ENCODE peak calls at places on chromosome 16, in six cellular contexts. One of them, this sample, is unnamed.

GRCh38 chr16:67137605-67138004 is 13.2 kb downstream of the B3GNT9 start:
- DNase-seq in ovary: no peak
- DNase-seq in foreskin fibroblast: no peak
- DNase-seq in mucosa of descending colon: no peak
- DNase-seq in GM13976: no peak
- DNase-seq in choroid plexus epithelial cell: peak; percentile 23
- DNase-seq in this sample: no peak

GRCh38 chr16:48366165-48367093 is 18.8 kb downstream of the SIAH1 start:
- DNase-seq in ovary: no peak
- DNase-seq in foreskin fibroblast: peak; percentile 93
- DNase-seq in mucosa of descending colon: no peak
- DNase-seq in GM13976: peak; percentile 67
- DNase-seq in choroid plexus epithelial cell: peak; percentile 92
- DNase-seq in this sample: peak; percentile 53

GRCh38 chr16:85369741-85370528 is 243.2 kb upstream of the GSE1 start:
- DNase-seq in ovary: no peak
- DNase-seq in foreskin fibroblast: peak; percentile 64
- DNase-seq in mucosa of descending colon: peak; percentile 86
- DNase-seq in GM13976: peak; percentile 86
- DNase-seq in choroid plexus epithelial cell: peak; percentile 47
- DNase-seq in this sample: peak; percentile 73

GRCh38 chr16:67504190-67505021 is 21.1 kb upstream of the AGRP start:
- DNase-seq in ovary: no peak
- DNase-seq in foreskin fibroblast: peak; percentile 23
- DNase-seq in mucosa of descending colon: peak; percentile 56
- DNase-seq in GM13976: peak; percentile 69
- DNase-seq in choroid plexus epithelial cell: no peak
- DNase-seq in this sample: no peak

GRCh38 chr16:72673118-72673517 is 374.8 kb downstream of the ZFHX3 start:
- DNase-seq in ovary: no peak
- DNase-seq in foreskin fibroblast: no peak
- DNase-seq in mucosa of descending colon: no peak
- DNase-seq in GM13976: no peak
- DNase-seq in choroid plexus epithelial cell: peak; percentile 21
- DNase-seq in this sample: no peak

GRCh38 chr16:8751481-8752311 is 45.7 kb downstream of the TMEM186 start:
- DNase-seq in ovary: no peak
- DNase-seq in foreskin fibroblast: peak; percentile 72
- DNase-seq in mucosa of descending colon: no peak
- DNase-seq in GM13976: no peak
- DNase-seq in choroid plexus epithelial cell: peak; percentile 75
- DNase-seq in this sample: no peak

GRCh38 chr16:86198201-86199118 is 299.5 kb downstream of the IRF8 start:
- DNase-seq in ovary: no peak
- DNase-seq in foreskin fibroblast: no peak
- DNase-seq in mucosa of descending colon: no peak
- DNase-seq in GM13976: no peak
- DNase-seq in choroid plexus epithelial cell: no peak
- DNase-seq in this sample: no peak

GRCh38 chr16:2091722-2092620 is 43.7 kb downstream of the PKD1 start:
- DNase-seq in ovary: no peak
- DNase-seq in foreskin fibroblast: no peak
- DNase-seq in mucosa of descending colon: peak; percentile 85
- DNase-seq in GM13976: no peak
- DNase-seq in choroid plexus epithelial cell: no peak
- DNase-seq in this sample: peak; percentile 55

GRCh38 chr16:13957197-13958078 is 37.5 kb downstream of the ERCC4 start:
- DNase-seq in ovary: peak; percentile 67
- DNase-seq in foreskin fibroblast: peak; percentile 97
- DNase-seq in mucosa of descending colon: peak; percentile 58
- DNase-seq in GM13976: peak; percentile 56
- DNase-seq in choroid plexus epithelial cell: peak; percentile 96
- DNase-seq in this sample: peak; percentile 56

GRCh38 chr16:2912330-2913199 is 834 bp downstream of the FLYWCH1 start:
- DNase-seq in ovary: peak; percentile 70
- DNase-seq in foreskin fibroblast: peak; percentile 67
- DNase-seq in mucosa of descending colon: peak; percentile 65
- DNase-seq in GM13976: no peak
- DNase-seq in choroid plexus epithelial cell: peak; percentile 80
- DNase-seq in this sample: peak; percentile 33

GRCh38 chr16:28180660-28181556 is 30.9 kb downstream of the XPO6 start:
- DNase-seq in ovary: no peak
- DNase-seq in foreskin fibroblast: no peak
- DNase-seq in mucosa of descending colon: no peak
- DNase-seq in GM13976: no peak
- DNase-seq in choroid plexus epithelial cell: peak; percentile 60
- DNase-seq in this sample: no peak

GRCh38 chr16:16033208-16033717 is 83.8 kb downstream of the ABCC1 start:
- DNase-seq in ovary: no peak
- DNase-seq in foreskin fibroblast: no peak
- DNase-seq in mucosa of descending colon: no peak
- DNase-seq in GM13976: peak; percentile 56
- DNase-seq in choroid plexus epithelial cell: peak; percentile 37
- DNase-seq in this sample: no peak

GRCh38 chr16:15672514-15673167 is 22.6 kb downstream of the NDE1 start:
- DNase-seq in ovary: peak; percentile 83
- DNase-seq in foreskin fibroblast: peak; percentile 99
- DNase-seq in mucosa of descending colon: peak; percentile 80
- DNase-seq in GM13976: no peak
- DNase-seq in choroid plexus epithelial cell: peak; percentile 98
- DNase-seq in this sample: peak; percentile 70

GRCh38 chr16:71513302-71513701 is 12.9 kb upstream of the CHST4 start:
- DNase-seq in ovary: no peak
- DNase-seq in foreskin fibroblast: no peak
- DNase-seq in mucosa of descending colon: no peak
- DNase-seq in GM13976: no peak
- DNase-seq in choroid plexus epithelial cell: no peak
- DNase-seq in this sample: no peak
- TF ChIP-seq CTCF in ovary: no peak
- TF ChIP-seq CTCF in foreskin fibroblast: no peak
- TF ChIP-seq CTCF in mucosa of descending colon: no peak
- TF ChIP-seq CTCF in GM13976: no peak
- TF ChIP-seq CTCF in choroid plexus epithelial cell: no peak
- TF ChIP-seq CTCF in this sample: no peak

GRCh38 chr16:57007530-57007929 is 18.2 kb downstream of the NLRC5 start:
- DNase-seq in ovary: no peak
- DNase-seq in foreskin fibroblast: no peak
- DNase-seq in mucosa of descending colon: no peak
- DNase-seq in GM13976: no peak
- DNase-seq in choroid plexus epithelial cell: no peak
- DNase-seq in this sample: no peak
- TF ChIP-seq CTCF in ovary: no peak
- TF ChIP-seq CTCF in foreskin fibroblast: no peak
- TF ChIP-seq CTCF in mucosa of descending colon: no peak
- TF ChIP-seq CTCF in GM13976: no peak
- TF ChIP-seq CTCF in choroid plexus epithelial cell: no peak
- TF ChIP-seq CTCF in this sample: no peak

GRCh38 chr16:4624015-4624826 is at the start of gene MGRN1:
- DNase-seq in ovary: peak; percentile 95
- DNase-seq in foreskin fibroblast: peak; percentile 99
- DNase-seq in mucosa of descending colon: peak; percentile 96
- DNase-seq in GM13976: peak; percentile 93
- DNase-seq in choroid plexus epithelial cell: peak; percentile 99
- DNase-seq in this sample: peak; percentile 95
- TF ChIP-seq CTCF in ovary: peak; percentile 83
- TF ChIP-seq CTCF in foreskin fibroblast: peak; percentile 96
- TF ChIP-seq CTCF in mucosa of descending colon: peak; percentile 94
- TF ChIP-seq CTCF in GM13976: peak; percentile 98
- TF ChIP-seq CTCF in choroid plexus epithelial cell: peak; percentile 96
- TF ChIP-seq CTCF in this sample: peak; percentile 87

GRCh38 chr16:30067584-30067916 is 2.0 kb downstream of the ALDOA start:
- DNase-seq in ovary: no peak
- DNase-seq in foreskin fibroblast: no peak
- DNase-seq in mucosa of descending colon: no peak
- DNase-seq in GM13976: no peak
- DNase-seq in choroid plexus epithelial cell: no peak
- DNase-seq in this sample: no peak

GRCh38 chr16:30068333-30068732 is 2.8 kb downstream of the ALDOA start:
- DNase-seq in ovary: no peak
- DNase-seq in foreskin fibroblast: no peak
- DNase-seq in mucosa of descending colon: no peak
- DNase-seq in GM13976: no peak
- DNase-seq in choroid plexus epithelial cell: no peak
- DNase-seq in this sample: no peak

GRCh38 chr16:30069575-30070462 is 4.3 kb downstream of the ALDOA start:
- DNase-seq in ovary: peak; percentile 80
- DNase-seq in foreskin fibroblast: no peak
- DNase-seq in mucosa of descending colon: no peak
- DNase-seq in GM13976: no peak
- DNase-seq in choroid plexus epithelial cell: no peak
- DNase-seq in this sample: no peak

GRCh38 chr16:30070490-30070889 is 4.9 kb downstream of the ALDOA start:
- DNase-seq in ovary: no peak
- DNase-seq in foreskin fibroblast: no peak
- DNase-seq in mucosa of descending colon: no peak
- DNase-seq in GM13976: no peak
- DNase-seq in choroid plexus epithelial cell: no peak
- DNase-seq in this sample: no peak

DNA sequence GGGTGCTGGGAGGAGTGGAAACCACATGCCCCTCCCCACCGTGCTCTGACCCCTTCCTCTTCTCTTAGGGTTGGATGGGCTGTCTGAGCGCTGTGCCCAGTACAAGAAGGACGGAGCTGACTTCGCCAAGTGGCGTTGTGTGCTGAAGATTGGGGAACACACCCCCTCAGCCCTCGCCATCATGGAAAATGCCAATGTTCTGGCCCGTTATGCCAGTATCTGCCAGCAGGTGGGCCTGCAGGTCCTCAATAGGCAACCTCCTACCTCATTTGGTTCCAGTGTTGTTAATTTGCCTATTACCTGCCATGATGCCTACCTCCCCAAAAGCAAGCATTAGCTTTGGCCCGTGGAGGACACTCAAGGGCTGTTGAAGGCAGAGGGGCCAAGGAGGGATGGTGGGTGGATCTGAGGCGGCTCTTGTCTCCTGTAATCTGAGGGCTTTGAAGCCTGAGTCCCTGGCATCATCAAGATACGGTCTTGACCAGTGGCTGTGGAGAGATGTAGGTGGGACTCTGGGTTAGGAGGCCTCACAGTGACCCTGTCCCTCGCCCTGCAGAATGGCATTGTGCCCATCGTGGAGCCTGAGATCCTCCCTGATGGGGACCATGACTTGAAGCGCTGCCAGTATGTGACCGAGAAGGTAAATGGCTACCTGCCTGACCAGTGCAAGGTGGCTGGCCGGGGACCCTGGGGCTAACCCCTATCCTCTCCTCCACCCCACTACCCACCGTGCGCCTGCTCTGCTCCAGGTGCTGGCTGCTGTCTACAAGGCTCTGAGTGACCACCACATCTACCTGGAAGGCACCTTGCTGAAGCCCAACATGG is 3.4 kb downstream of the ALDOA start:
- DNase-seq in ovary: no peak
- DNase-seq in foreskin fibroblast: peak; percentile 59
- DNase-seq in mucosa of descending colon: no peak
- DNase-seq in GM13976: no peak
- DNase-seq in choroid plexus epithelial cell: peak; percentile 41
- DNase-seq in this sample: no peak
- TF ChIP-seq CTCF in ovary: no peak
- TF ChIP-seq CTCF in foreskin fibroblast: peak; percentile 53
- TF ChIP-seq CTCF in mucosa of descending colon: no peak
- TF ChIP-seq CTCF in GM13976: no peak
- TF ChIP-seq CTCF in choroid plexus epithelial cell: peak; percentile 69
- TF ChIP-seq CTCF in this sample: peak; percentile 21

DNA sequence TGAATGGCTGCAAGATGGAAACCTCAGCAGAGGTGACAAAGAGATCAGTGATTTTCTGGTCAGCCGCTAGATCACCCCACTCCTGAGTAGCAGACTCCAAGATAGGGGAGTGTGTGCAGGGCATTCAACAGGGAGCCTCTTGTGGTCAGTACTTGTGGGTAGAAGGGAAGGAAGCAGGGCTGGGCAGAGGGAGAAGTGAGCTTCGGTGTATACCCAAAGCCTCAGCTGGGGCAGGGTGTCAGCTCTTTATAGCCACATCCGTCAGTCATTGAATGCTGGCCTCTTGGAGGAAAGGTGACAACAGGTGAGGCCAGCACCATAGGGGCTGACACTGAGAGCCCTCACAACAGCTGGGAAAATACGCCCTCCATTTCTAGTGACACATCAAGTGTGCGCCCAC is 2.2 kb upstream of the SLC12A3 start:
- DNase-seq in ovary: no peak
- DNase-seq in foreskin fibroblast: no peak
- DNase-seq in mucosa of descending colon: no peak
- DNase-seq in GM13976: no peak
- DNase-seq in choroid plexus epithelial cell: no peak
- DNase-seq in this sample: no peak
- TF ChIP-seq CTCF in ovary: no peak
- TF ChIP-seq CTCF in foreskin fibroblast: no peak
- TF ChIP-seq CTCF in mucosa of descending colon: no peak
- TF ChIP-seq CTCF in GM13976: no peak
- TF ChIP-seq CTCF in choroid plexus epithelial cell: no peak
- TF ChIP-seq CTCF in this sample: no peak

GRCh38 chr16:78782572-78782971 is 683.1 kb downstream of the WWOX start:
- DNase-seq in ovary: no peak
- DNase-seq in foreskin fibroblast: no peak
- DNase-seq in mucosa of descending colon: no peak
- DNase-seq in GM13976: no peak
- DNase-seq in choroid plexus epithelial cell: no peak
- DNase-seq in this sample: no peak
- TF ChIP-seq CTCF in ovary: no peak
- TF ChIP-seq CTCF in foreskin fibroblast: no peak
- TF ChIP-seq CTCF in mucosa of descending colon: no peak
- TF ChIP-seq CTCF in GM13976: no peak
- TF ChIP-seq CTCF in choroid plexus epithelial cell: no peak
- TF ChIP-seq CTCF in this sample: no peak

DNA sequence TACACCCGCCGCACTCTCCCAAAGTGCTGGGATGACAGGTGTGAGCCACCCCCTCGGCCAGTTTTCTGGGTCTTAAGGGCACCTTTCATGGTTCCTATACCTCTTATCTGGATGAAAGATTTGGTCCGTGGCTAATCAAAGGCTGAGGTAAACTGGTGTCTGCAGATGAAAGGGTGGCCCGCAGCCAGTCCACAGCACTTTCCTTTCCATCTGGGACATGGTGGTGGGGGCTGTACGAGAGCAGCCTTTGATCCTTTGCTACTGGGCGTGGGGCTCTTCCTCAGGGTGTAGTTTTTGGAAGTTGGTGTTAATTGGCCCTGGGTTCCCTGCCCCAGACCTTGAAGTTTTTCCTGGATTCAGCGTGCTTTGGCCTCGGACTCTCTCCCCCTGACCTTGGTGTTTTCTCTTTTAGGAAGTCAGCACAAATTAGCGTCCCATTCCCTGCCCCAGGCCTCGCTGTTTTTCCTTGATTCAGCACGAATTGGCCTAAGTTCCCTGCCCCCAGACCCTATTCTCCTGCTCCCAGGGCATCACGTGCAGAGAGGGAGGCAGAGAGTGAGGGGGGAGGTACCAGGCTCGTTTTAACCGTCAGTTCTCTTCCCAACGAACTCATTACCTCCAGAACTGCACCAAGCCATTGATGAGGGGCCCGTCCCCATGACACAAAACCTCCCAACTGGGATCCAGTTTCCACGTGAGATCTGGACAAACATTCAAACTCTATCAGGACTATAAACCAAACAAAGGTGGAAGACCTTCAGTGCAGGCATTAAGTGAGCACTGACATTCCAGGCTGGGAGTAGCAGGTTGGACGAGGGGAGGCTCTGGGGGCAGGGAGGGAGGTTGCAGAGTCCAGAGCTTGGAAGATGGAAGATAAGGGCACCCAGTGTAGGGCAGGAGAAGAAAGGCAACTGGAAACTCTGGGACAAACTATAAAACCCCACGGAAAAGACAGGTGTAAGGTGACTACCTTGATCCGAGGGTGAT is 11.6 kb downstream of the DPEP1 start:
- DNase-seq in ovary: no peak
- DNase-seq in foreskin fibroblast: no peak
- DNase-seq in mucosa of descending colon: no peak
- DNase-seq in GM13976: no peak
- DNase-seq in choroid plexus epithelial cell: no peak
- DNase-seq in this sample: no peak
- TF ChIP-seq CTCF in ovary: no peak
- TF ChIP-seq CTCF in foreskin fibroblast: no peak
- TF ChIP-seq CTCF in mucosa of descending colon: no peak
- TF ChIP-seq CTCF in GM13976: no peak
- TF ChIP-seq CTCF in choroid plexus epithelial cell: no peak
- TF ChIP-seq CTCF in this sample: no peak

This sample was measured in stomach.